ENCODE peak calls at places on chromosome 20, in six cellular contexts. One of them, this sample, is unnamed. For H3K79me1 and H3K4me1, the result is how much of the 10 kb centered on the place peaks cover.

GRCh38 chr20:14865169-14865568 is 527.8 kb upstream of the FLRT3 start:
- DNase-seq in mesenchymal stem cell: no peak
- DNase-seq in trophoblast cell: no peak
- DNase-seq in neuronal stem cell: no peak
- DNase-seq in H1: no peak
- DNase-seq in IMR-90: no peak
- DNase-seq in this sample: no peak

GRCh38 chr20:3727333-3728035 is 5.0 kb upstream of the HSPA12B start:
- DNase-seq in mesenchymal stem cell: no peak
- DNase-seq in trophoblast cell: no peak
- DNase-seq in neuronal stem cell: no peak
- DNase-seq in IMR-90: peak
- DNase-seq in H1: no peak
- DNase-seq in this sample: no peak

GRCh38 chr20:11247059-11247630 is 573.3 kb upstream of the JAG1 start:
- DNase-seq in trophoblast cell: no peak
- DNase-seq in neuronal stem cell: no peak
- DNase-seq in mesenchymal stem cell: no peak
- DNase-seq in H1: no peak
- DNase-seq in IMR-90: no peak
- DNase-seq in this sample: no peak

GRCh38 chr20:3371757-3372156 is 35.7 kb downstream of the DNAAF9 start:
- DNase-seq in IMR-90: no peak
- DNase-seq in mesenchymal stem cell: no peak
- DNase-seq in neuronal stem cell: no peak
- DNase-seq in trophoblast cell: no peak
- DNase-seq in H1: no peak
- DNase-seq in this sample: no peak

GRCh38 chr20:51385941-51386530 is 156.5 kb downstream of the NFATC2 start:
- DNase-seq in trophoblast cell: peak
- DNase-seq in neuronal stem cell: no peak
- DNase-seq in mesenchymal stem cell: peak
- DNase-seq in H1: no peak
- DNase-seq in IMR-90: peak
- DNase-seq in this sample: peak

GRCh38 chr20:36835025-36835424 is 40.9 kb upstream of the TLDC2 start:
- DNase-seq in IMR-90: no peak
- DNase-seq in trophoblast cell: no peak
- DNase-seq in H1: no peak
- DNase-seq in neuronal stem cell: no peak
- DNase-seq in mesenchymal stem cell: no peak
- DNase-seq in this sample: no peak

GRCh38 chr20:12570371-12570770 is 438.4 kb upstream of the SPTLC3 start:
- DNase-seq in neuronal stem cell: peak
- DNase-seq in mesenchymal stem cell: peak
- DNase-seq in IMR-90: no peak
- DNase-seq in trophoblast cell: peak
- DNase-seq in H1: peak
- DNase-seq in this sample: peak

GRCh38 chr20:12159266-12159665 is 241.6 kb downstream of the BTBD3 start:
- DNase-seq in H1: no peak
- DNase-seq in IMR-90: peak
- DNase-seq in mesenchymal stem cell: no peak
- DNase-seq in neuronal stem cell: no peak
- DNase-seq in trophoblast cell: no peak
- DNase-seq in this sample: no peak

GRCh38 chr20:17895641-17896246 is 72.8 kb downstream of the SNX5 start:
- DNase-seq in IMR-90: peak
- DNase-seq in trophoblast cell: peak
- DNase-seq in H1: no peak
- DNase-seq in neuronal stem cell: no peak
- DNase-seq in mesenchymal stem cell: peak
- DNase-seq in this sample: no peak

GRCh38 chr20:58137651-58138265 is 90.7 kb downstream of the ANKRD60 start:
- DNase-seq in trophoblast cell: no peak
- DNase-seq in mesenchymal stem cell: no peak
- DNase-seq in neuronal stem cell: no peak
- DNase-seq in IMR-90: no peak
- DNase-seq in H1: no peak
- DNase-seq in this sample: peak

GRCh38 chr20:32440069-32440757 is 82.1 kb downstream of the ASXL1 start:
- DNase-seq in IMR-90: no peak
- DNase-seq in neuronal stem cell: no peak
- DNase-seq in mesenchymal stem cell: no peak
- DNase-seq in trophoblast cell: no peak
- DNase-seq in H1: no peak
- DNase-seq in this sample: no peak

GRCh38 chr20:8786383-8786782 is 282.5 kb upstream of the PLCB4 start:
- DNase-seq in neuronal stem cell: no peak
- DNase-seq in H1: no peak
- DNase-seq in trophoblast cell: no peak
- DNase-seq in mesenchymal stem cell: no peak
- DNase-seq in IMR-90: no peak
- DNase-seq in this sample: no peak

GRCh38 chr20:6828794-6829423 is 61.4 kb downstream of the BMP2 start:
- DNase-seq in neuronal stem cell: peak
- DNase-seq in H1: no peak
- DNase-seq in mesenchymal stem cell: peak
- DNase-seq in trophoblast cell: peak
- DNase-seq in IMR-90: peak
- DNase-seq in this sample: peak

GRCh38 chr20:18496042-18496441 is 983 bp downstream of the RBBP9 start:
- DNase-seq in mesenchymal stem cell: peak
- DNase-seq in neuronal stem cell: no peak
- DNase-seq in IMR-90: no peak
- DNase-seq in trophoblast cell: no peak
- DNase-seq in H1: no peak
- DNase-seq in this sample: no peak

GRCh38 chr20:32437391-32438074 is 79.4 kb downstream of the ASXL1 start:
- DNase-seq in trophoblast cell: no peak
- DNase-seq in H1: no peak
- DNase-seq in neuronal stem cell: no peak
- DNase-seq in mesenchymal stem cell: no peak
- DNase-seq in IMR-90: no peak
- DNase-seq in this sample: no peak

GRCh38 chr20:60262967-60263603 is 304.9 kb downstream of the CDH26 start:
- DNase-seq in mesenchymal stem cell: no peak
- DNase-seq in IMR-90: no peak
- DNase-seq in H1: peak
- DNase-seq in neuronal stem cell: peak
- DNase-seq in trophoblast cell: peak
- DNase-seq in this sample: peak

GRCh38 chr20:45968801-45969711 is 2.9 kb downstream of the ZNF335 start:
- DNase-seq in mesenchymal stem cell: peak
- DNase-seq in H1: no peak
- DNase-seq in trophoblast cell: no peak
- DNase-seq in neuronal stem cell: no peak
- DNase-seq in IMR-90: peak
- DNase-seq in this sample: peak

GRCh38 chr20:10125757-10126156 is 91.0 kb downstream of the ANKEF1 start:
- DNase-seq in neuronal stem cell: no peak
- DNase-seq in trophoblast cell: no peak
- DNase-seq in mesenchymal stem cell: peak
- DNase-seq in IMR-90: peak
- DNase-seq in H1: no peak
- DNase-seq in this sample: no peak

GRCh38 chr20:54980321-54980960 is 505.0 kb downstream of the DOK5 start:
- DNase-seq in neuronal stem cell: peak
- DNase-seq in IMR-90: no peak
- DNase-seq in mesenchymal stem cell: no peak
- DNase-seq in H1: no peak
- DNase-seq in trophoblast cell: no peak
- DNase-seq in this sample: no peak

GRCh38 chr20:31923388-31924271 is 28.2 kb downstream of the PDRG1 start:
- DNase-seq in trophoblast cell: no peak
- DNase-seq in mesenchymal stem cell: no peak
- DNase-seq in IMR-90: no peak
- DNase-seq in H1: no peak
- DNase-seq in neuronal stem cell: no peak
- DNase-seq in this sample: no peak

GRCh38 chr20:9180480-9181257 is 111.8 kb downstream of the PLCB4 start:
- DNase-seq in neuronal stem cell: no peak
- DNase-seq in H1: no peak
- DNase-seq in mesenchymal stem cell: no peak
- DNase-seq in trophoblast cell: no peak
- DNase-seq in IMR-90: no peak
- DNase-seq in this sample: no peak

GRCh38 chr20:53708129-53708968 is 114.7 kb upstream of the ZNF217 start:
- DNase-seq in IMR-90: peak
- DNase-seq in mesenchymal stem cell: peak
- DNase-seq in H1: no peak
- DNase-seq in neuronal stem cell: no peak
- DNase-seq in trophoblast cell: no peak
- DNase-seq in this sample: no peak

GRCh38 chr20:40489886-40490285 is 199.2 kb downstream of the MAFB start:
- DNase-seq in trophoblast cell: peak
- DNase-seq in mesenchymal stem cell: no peak
- DNase-seq in neuronal stem cell: no peak
- DNase-seq in H1: no peak
- DNase-seq in IMR-90: no peak
- DNase-seq in this sample: no peak

GRCh38 chr20:46246527-46246926 is 61.8 kb downstream of the CDH22 start:
- DNase-seq in trophoblast cell: no peak
- DNase-seq in neuronal stem cell: no peak
- DNase-seq in IMR-90: no peak
- DNase-seq in H1: no peak
- DNase-seq in mesenchymal stem cell: no peak
- DNase-seq in this sample: no peak

GRCh38 chr20:29448806-29449470 is 1808.5 kb upstream of the DEFB115 start:
- DNase-seq in mesenchymal stem cell: no peak
- DNase-seq in IMR-90: no peak
- DNase-seq in H1: no peak
- DNase-seq in neuronal stem cell: no peak
- DNase-seq in trophoblast cell: no peak
- DNase-seq in this sample: no peak

GRCh38 chr20:44435630-44436335 is 39.9 kb upstream of the TTPAL start:
- DNase-seq in H1: no peak
- DNase-seq in mesenchymal stem cell: no peak
- DNase-seq in trophoblast cell: no peak
- DNase-seq in IMR-90: no peak
- DNase-seq in neuronal stem cell: no peak
- DNase-seq in this sample: no peak

GRCh38 chr20:19885981-19886665 is 128.1 kb downstream of the RIN2 start:
- DNase-seq in trophoblast cell: no peak
- DNase-seq in mesenchymal stem cell: peak
- DNase-seq in IMR-90: peak
- DNase-seq in H1: no peak
- DNase-seq in neuronal stem cell: no peak
- DNase-seq in this sample: peak

GRCh38 chr20:44041001-44041400 is 126.3 kb downstream of the TOX2 start:
- DNase-seq in IMR-90: no peak
- DNase-seq in neuronal stem cell: no peak
- DNase-seq in trophoblast cell: no peak
- DNase-seq in H1: no peak
- DNase-seq in mesenchymal stem cell: no peak
- DNase-seq in this sample: no peak

GRCh38 chr20:62624325-62624690 is 18.0 kb upstream of the SLCO4A1 start:
- DNase-seq in trophoblast cell: no peak
- DNase-seq in mesenchymal stem cell: no peak
- DNase-seq in H1: no peak
- DNase-seq in neuronal stem cell: no peak
- DNase-seq in IMR-90: no peak
- DNase-seq in this sample: no peak

DNA sequence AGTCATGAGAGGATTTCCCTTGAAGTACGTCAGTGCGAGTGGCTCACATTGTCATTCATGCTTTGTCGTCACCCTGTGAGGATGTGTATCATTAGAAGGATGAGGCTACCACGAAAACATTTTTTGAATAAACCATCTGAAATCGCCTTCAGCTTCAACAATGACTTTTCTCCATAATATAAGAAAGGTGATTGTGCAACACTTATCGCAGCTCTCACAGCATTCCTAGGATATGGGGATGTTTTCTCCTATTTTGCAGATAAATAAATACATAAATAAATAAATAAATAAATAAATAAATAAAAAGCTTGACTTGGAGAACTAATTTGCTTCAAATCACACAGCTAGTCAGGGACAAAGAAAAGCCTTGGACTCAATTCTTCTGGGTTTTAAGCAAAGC is 326.5 kb downstream of the FOXA2 start:
- DNase-seq in H1: no peak
- DNase-seq in mesenchymal stem cell: no peak
- DNase-seq in neuronal stem cell: no peak
- DNase-seq in IMR-90: no peak
- DNase-seq in trophoblast cell: no peak
- DNase-seq in this sample: no peak
- H2AFZ ChIP-seq in H1: no peak
- H2AFZ ChIP-seq in mesenchymal stem cell: no peak
- H2AFZ ChIP-seq in neuronal stem cell: no peak
- H2AFZ ChIP-seq in IMR-90: no peak
- H2AFZ ChIP-seq in trophoblast cell: no peak
- H2AFZ ChIP-seq in this sample: no peak

GRCh38 chr20:1946442-1946761 is 47.5 kb downstream of the PDYN start:
- DNase-seq in IMR-90: no peak
- DNase-seq in H1: no peak
- DNase-seq in mesenchymal stem cell: no peak
- DNase-seq in neuronal stem cell: no peak
- DNase-seq in trophoblast cell: no peak
- DNase-seq in this sample: no peak
- H3K79me1 ChIP-seq in IMR-90: under half
- H3K79me1 ChIP-seq in H1: under half
- H3K79me1 ChIP-seq in mesenchymal stem cell: under half
- H3K79me1 ChIP-seq in neuronal stem cell: under half
- H3K79me1 ChIP-seq in trophoblast cell: under half
- H3K79me1 ChIP-seq in this sample: under half

DNA sequence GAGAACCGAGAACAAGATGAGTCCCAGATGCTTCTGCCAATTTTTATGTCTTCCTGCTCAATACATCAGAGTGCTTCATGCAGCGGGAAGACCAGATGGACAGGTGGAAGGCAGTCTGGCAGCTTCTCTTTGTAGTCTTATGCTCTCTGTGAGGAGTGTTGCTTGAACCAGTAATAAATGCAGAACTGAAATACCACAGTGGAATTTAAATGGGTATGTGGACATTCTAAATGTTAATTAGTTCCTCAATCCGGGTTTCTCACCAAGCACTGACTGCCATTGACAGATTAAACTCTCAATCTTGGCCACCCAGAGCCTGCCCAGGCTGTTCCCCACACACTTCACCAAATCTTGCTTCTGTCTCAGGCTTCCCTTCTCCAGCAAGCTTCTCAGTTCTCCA is 695.5 kb upstream of the CHD6 start:
- DNase-seq in mesenchymal stem cell: no peak
- DNase-seq in IMR-90: no peak
- DNase-seq in H1: no peak
- DNase-seq in trophoblast cell: no peak
- DNase-seq in neuronal stem cell: no peak
- DNase-seq in this sample: no peak
- H3K4me1 ChIP-seq in mesenchymal stem cell: under half
- H3K4me1 ChIP-seq in IMR-90: under half
- H3K4me1 ChIP-seq in H1: under half
- H3K4me1 ChIP-seq in trophoblast cell: under half
- H3K4me1 ChIP-seq in neuronal stem cell: under half
- H3K4me1 ChIP-seq in this sample: under half

DNA sequence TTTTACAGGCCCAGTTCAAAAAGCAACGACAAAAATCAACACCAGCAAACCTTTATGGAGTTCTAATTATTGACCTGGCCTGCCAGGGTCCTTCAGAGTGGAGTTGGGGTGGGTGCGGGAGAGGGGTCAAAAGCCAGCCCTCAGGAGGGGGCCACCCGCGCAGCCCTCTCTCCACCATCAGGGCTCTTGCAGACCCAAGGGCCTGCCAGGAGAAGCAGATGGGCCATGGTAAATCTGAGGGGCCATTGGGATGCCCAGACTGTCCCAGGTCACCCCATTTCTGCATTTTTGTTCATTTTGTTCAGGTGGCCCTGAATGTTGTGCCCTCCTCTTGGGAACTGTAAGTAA is 88.4 kb downstream of the DHX35 start:
- DNase-seq in trophoblast cell: no peak
- DNase-seq in IMR-90: no peak
- DNase-seq in mesenchymal stem cell: no peak
- DNase-seq in H1: no peak
- DNase-seq in neuronal stem cell: no peak
- DNase-seq in this sample: no peak
- H2AFZ ChIP-seq in trophoblast cell: no peak
- H2AFZ ChIP-seq in IMR-90: peak
- H2AFZ ChIP-seq in mesenchymal stem cell: peak
- H2AFZ ChIP-seq in H1: peak
- H2AFZ ChIP-seq in neuronal stem cell: peak
- H2AFZ ChIP-seq in this sample: no peak